ENCODE peak calls at places on chromosomes 1 and 21, in four cellular contexts. One of them, this sample, is unnamed.

GRCh38 chr1:45620588-45621500 is 3.0 kb downstream of the CCDC17 start:
- DNase-seq in bronchial epithelial cell: no peak
- DNase-seq in adrenal gland: no peak
- DNase-seq in small intestine: no peak
- DNase-seq in this sample: no peak

GRCh38 chr1:200139661-200140250 is 112.2 kb downstream of the NR5A2 start:
- DNase-seq in bronchial epithelial cell: peak
- DNase-seq in adrenal gland: no peak
- DNase-seq in small intestine: peak
- DNase-seq in this sample: peak

GRCh38 chr1:161200421-161200991 is 1.7 kb upstream of the ADAMTS4 start:
- DNase-seq in bronchial epithelial cell: no peak
- DNase-seq in adrenal gland: peak
- DNase-seq in small intestine: no peak
- DNase-seq in this sample: peak

GRCh38 chr1:66438062-66438970 is 95.6 kb upstream of the SGIP1 start:
- DNase-seq in bronchial epithelial cell: peak
- DNase-seq in adrenal gland: no peak
- DNase-seq in small intestine: no peak
- DNase-seq in this sample: no peak

GRCh38 chr1:36133484-36133883 is 8.5 kb upstream of the COL8A2 start:
- DNase-seq in bronchial epithelial cell: peak
- DNase-seq in adrenal gland: peak
- DNase-seq in small intestine: peak
- DNase-seq in this sample: peak

GRCh38 chr1:201714542-201715276 is 114.2 kb upstream of the IPO9 start:
- DNase-seq in bronchial epithelial cell: peak
- DNase-seq in adrenal gland: peak
- DNase-seq in small intestine: peak
- DNase-seq in this sample: peak

GRCh38 chr1:232627645-232628334 is 2.1 kb downstream of the SIPA1L2 start:
- DNase-seq in bronchial epithelial cell: peak
- DNase-seq in adrenal gland: no peak
- DNase-seq in small intestine: peak
- DNase-seq in this sample: peak

GRCh38 chr1:184035719-184036516 is 1.6 kb downstream of the COLGALT2 start:
- DNase-seq in bronchial epithelial cell: no peak
- DNase-seq in adrenal gland: peak
- DNase-seq in small intestine: no peak
- DNase-seq in this sample: no peak

GRCh38 chr21:45390121-45390751 is 14.7 kb upstream of the COL18A1 start:
- DNase-seq in bronchial epithelial cell: no peak
- DNase-seq in adrenal gland: peak
- DNase-seq in small intestine: no peak
- DNase-seq in this sample: no peak

GRCh38 chr1:240086726-240087125 is 5.0 kb upstream of the FMN2 start:
- DNase-seq in bronchial epithelial cell: no peak
- DNase-seq in adrenal gland: no peak
- DNase-seq in small intestine: no peak
- DNase-seq in this sample: no peak

GRCh38 chr1:205357567-205357966 is 845 bp upstream of the KLHDC8A start:
- DNase-seq in bronchial epithelial cell: no peak
- DNase-seq in adrenal gland: no peak
- DNase-seq in small intestine: no peak
- DNase-seq in this sample: no peak

GRCh38 chr1:215824245-215824644 is 257.1 kb downstream of the KCTD3 start:
- DNase-seq in bronchial epithelial cell: no peak
- DNase-seq in adrenal gland: no peak
- DNase-seq in small intestine: no peak
- DNase-seq in this sample: peak

GRCh38 chr1:203563291-203563690 is 63.3 kb upstream of the ATP2B4 start:
- DNase-seq in bronchial epithelial cell: no peak
- DNase-seq in adrenal gland: no peak
- DNase-seq in small intestine: no peak
- DNase-seq in this sample: no peak

GRCh38 chr1:230176871-230177411 is 109.9 kb downstream of the GALNT2 start:
- DNase-seq in bronchial epithelial cell: no peak
- DNase-seq in adrenal gland: peak
- DNase-seq in small intestine: no peak
- DNase-seq in this sample: peak
- H3K4me3 ChIP-seq in bronchial epithelial cell: no peak
- H3K4me3 ChIP-seq in adrenal gland: no peak
- H3K4me3 ChIP-seq in small intestine: no peak
- H3K4me3 ChIP-seq in this sample: peak

GRCh38 chr21:41876928-41877652 is 2.1 kb downstream of the PRDM15 start:
- DNase-seq in bronchial epithelial cell: no peak
- DNase-seq in adrenal gland: no peak
- DNase-seq in small intestine: no peak
- DNase-seq in this sample: no peak
- H3K4me3 ChIP-seq in bronchial epithelial cell: no peak
- H3K4me3 ChIP-seq in adrenal gland: no peak
- H3K4me3 ChIP-seq in small intestine: no peak
- H3K4me3 ChIP-seq in this sample: peak

DNA sequence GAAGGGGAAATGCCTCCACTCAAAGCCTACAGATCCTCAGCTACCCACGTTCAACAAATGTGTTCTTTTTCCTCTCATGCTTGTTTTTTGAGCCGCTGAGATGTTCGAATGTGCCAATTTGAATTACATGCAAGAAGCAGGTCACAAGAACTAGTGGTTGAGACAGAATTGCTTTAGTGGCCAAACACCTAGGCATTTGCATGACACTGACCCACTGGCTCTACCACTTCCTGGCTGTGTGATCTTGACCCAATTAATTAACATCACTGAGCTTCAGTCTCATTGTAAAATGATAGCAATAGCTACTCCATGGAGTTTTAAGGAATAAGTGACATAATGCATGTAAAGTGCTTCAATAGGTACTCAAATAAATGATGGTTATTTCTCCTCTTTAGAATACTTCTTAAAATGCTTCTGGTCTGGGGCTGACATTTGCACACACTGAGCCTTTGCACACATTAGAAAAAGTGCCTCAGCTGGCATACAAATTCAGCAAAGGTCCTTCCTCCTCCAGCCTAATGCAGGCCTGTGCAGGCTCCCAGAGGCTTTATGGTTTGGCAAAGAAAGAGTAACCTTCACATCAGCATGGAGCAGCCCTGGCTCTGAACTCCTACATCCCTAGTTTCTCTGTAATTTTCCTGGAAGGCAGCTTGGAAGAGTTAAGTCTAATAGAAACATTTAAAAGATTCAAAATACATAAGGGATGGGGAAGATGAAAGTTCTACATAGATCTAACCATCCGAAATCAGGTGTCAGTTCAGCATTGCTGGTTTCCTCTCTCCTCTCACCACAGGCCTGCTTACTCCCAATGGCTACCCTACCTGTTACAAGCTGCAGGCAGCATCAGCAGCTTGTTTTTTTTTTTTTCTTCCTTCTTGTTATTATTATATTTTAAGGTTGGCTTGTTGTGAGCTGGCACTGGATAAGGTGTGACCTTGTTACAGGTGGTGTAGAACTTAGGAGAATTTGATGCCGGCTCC is 107.4 kb downstream of the TBX19 start:
- DNase-seq in bronchial epithelial cell: no peak
- DNase-seq in adrenal gland: no peak
- DNase-seq in small intestine: no peak
- DNase-seq in this sample: no peak
- H3K4me3 ChIP-seq in bronchial epithelial cell: no peak
- H3K4me3 ChIP-seq in adrenal gland: no peak
- H3K4me3 ChIP-seq in small intestine: no peak
- H3K4me3 ChIP-seq in this sample: no peak

GRCh38 chr1:206663832-206664652 is 20.7 kb upstream of the MAPKAPK2 start:
- DNase-seq in bronchial epithelial cell: peak
- DNase-seq in adrenal gland: peak
- DNase-seq in small intestine: peak
- DNase-seq in this sample: peak
- H3K4me3 ChIP-seq in bronchial epithelial cell: no peak
- H3K4me3 ChIP-seq in adrenal gland: no peak
- H3K4me3 ChIP-seq in small intestine: no peak
- H3K4me3 ChIP-seq in this sample: no peak

GRCh38 chr1:164602480-164603093 is 43.6 kb downstream of the PBX1 start:
- DNase-seq in bronchial epithelial cell: peak
- DNase-seq in adrenal gland: peak
- DNase-seq in small intestine: peak
- DNase-seq in this sample: peak

GRCh38 chr1:164604541-164604940 is 45.6 kb downstream of the PBX1 start:
- DNase-seq in bronchial epithelial cell: peak
- DNase-seq in adrenal gland: no peak
- DNase-seq in small intestine: no peak
- DNase-seq in this sample: peak

GRCh38 chr1:164599272-164599671 is 40.3 kb downstream of the PBX1 start:
- DNase-seq in bronchial epithelial cell: no peak
- DNase-seq in adrenal gland: no peak
- DNase-seq in small intestine: no peak
- DNase-seq in this sample: no peak

GRCh38 chr1:164601399-164602141 is 42.6 kb downstream of the PBX1 start:
- DNase-seq in bronchial epithelial cell: no peak
- DNase-seq in adrenal gland: no peak
- DNase-seq in small intestine: no peak
- DNase-seq in this sample: no peak

GRCh38 chr1:164602142-164602429 is 43.1 kb downstream of the PBX1 start:
- DNase-seq in bronchial epithelial cell: peak
- DNase-seq in adrenal gland: no peak
- DNase-seq in small intestine: peak
- DNase-seq in this sample: no peak
- H3K4me3 ChIP-seq in bronchial epithelial cell: no peak
- H3K4me3 ChIP-seq in adrenal gland: no peak
- H3K4me3 ChIP-seq in small intestine: no peak
- H3K4me3 ChIP-seq in this sample: no peak

GRCh38 chr1:11802616-11802972 is 3.2 kb downstream of the MTHFR start:
- DNase-seq in bronchial epithelial cell: no peak
- DNase-seq in adrenal gland: peak
- DNase-seq in small intestine: no peak
- DNase-seq in this sample: no peak
- H3K4me3 ChIP-seq in bronchial epithelial cell: peak
- H3K4me3 ChIP-seq in adrenal gland: peak
- H3K4me3 ChIP-seq in small intestine: no peak
- H3K4me3 ChIP-seq in this sample: peak